ENCODE peak calls at places on chromosome 21, in seven cellular contexts. One of them, this sample, is unnamed.

GRCh38 chr21:25845729-25846256 is 111.0 kb downstream of the GABPA start:
- DNase-seq in K562: no peak
- DNase-seq in SK-N-SH: no peak
- DNase-seq in H1: no peak
- DNase-seq in HCT116: no peak
- DNase-seq in GM12878: no peak
- DNase-seq in HepG2: no peak
- DNase-seq in this sample: no peak

GRCh38 chr21:33937931-33938339 is 22.3 kb upstream of the ATP5PO start:
- DNase-seq in K562: no peak
- DNase-seq in SK-N-SH: no peak
- DNase-seq in H1: peak; percentile 33
- DNase-seq in HCT116: no peak
- DNase-seq in GM12878: no peak
- DNase-seq in HepG2: no peak
- DNase-seq in this sample: no peak

GRCh38 chr21:20996421-20997307 is 1.5 kb upstream of the NCAM2 start:
- DNase-seq in K562: no peak
- DNase-seq in SK-N-SH: no peak
- DNase-seq in H1: no peak
- DNase-seq in HCT116: no peak
- DNase-seq in GM12878: no peak
- DNase-seq in HepG2: no peak
- DNase-seq in this sample: no peak

GRCh38 chr21:14879458-14879857 is 185.3 kb downstream of the NRIP1 start:
- DNase-seq in K562: no peak
- DNase-seq in SK-N-SH: no peak
- DNase-seq in H1: no peak
- DNase-seq in HCT116: no peak
- DNase-seq in GM12878: no peak
- DNase-seq in HepG2: peak; percentile 43
- DNase-seq in this sample: no peak

GRCh38 chr21:31156169-31156568 is 117.9 kb upstream of the KRTAP19-8 start:
- DNase-seq in K562: no peak
- DNase-seq in SK-N-SH: no peak
- DNase-seq in H1: no peak
- DNase-seq in HCT116: no peak
- DNase-seq in GM12878: no peak
- DNase-seq in HepG2: no peak
- DNase-seq in this sample: no peak

GRCh38 chr21:31777857-31778256 is 45.9 kb upstream of the SCAF4 start:
- DNase-seq in K562: no peak
- DNase-seq in SK-N-SH: no peak
- DNase-seq in H1: no peak
- DNase-seq in HCT116: no peak
- DNase-seq in GM12878: no peak
- DNase-seq in HepG2: no peak
- DNase-seq in this sample: no peak

GRCh38 chr21:25329227-25329626 is 278.1 kb downstream of the MRPL39 start:
- DNase-seq in K562: no peak
- DNase-seq in SK-N-SH: no peak
- DNase-seq in H1: no peak
- DNase-seq in HCT116: no peak
- DNase-seq in GM12878: no peak
- DNase-seq in HepG2: no peak
- DNase-seq in this sample: no peak

GRCh38 chr21:38159355-38159754 is 97.4 kb upstream of the KCNJ15 start:
- DNase-seq in K562: peak; percentile 88
- DNase-seq in SK-N-SH: peak; percentile 57
- DNase-seq in H1: peak; percentile 72
- DNase-seq in HCT116: peak; percentile 28
- DNase-seq in GM12878: peak; percentile 19
- DNase-seq in HepG2: peak; percentile 53
- DNase-seq in this sample: no peak

GRCh38 chr21:34865922-34866271 is 183.2 kb downstream of the RUNX1 start:
- DNase-seq in K562: no peak
- DNase-seq in SK-N-SH: no peak
- DNase-seq in H1: peak; percentile 49
- DNase-seq in HCT116: no peak
- DNase-seq in GM12878: peak; percentile 74
- DNase-seq in HepG2: peak; percentile 16
- DNase-seq in this sample: no peak

GRCh38 chr21:34357889-34358288 is 5.9 kb upstream of the KCNE2 start:
- DNase-seq in K562: no peak
- DNase-seq in SK-N-SH: no peak
- DNase-seq in H1: no peak
- DNase-seq in HCT116: no peak
- DNase-seq in GM12878: no peak
- DNase-seq in HepG2: no peak
- DNase-seq in this sample: no peak

GRCh38 chr21:9763807-9764206 is 757.6 kb upstream of the TPTE start:
- DNase-seq in K562: no peak
- DNase-seq in SK-N-SH: no peak
- DNase-seq in H1: no peak
- DNase-seq in HCT116: no peak
- DNase-seq in GM12878: no peak
- DNase-seq in HepG2: no peak
- DNase-seq in this sample: no peak

GRCh38 chr21:31802331-31802730 is 70.4 kb upstream of the SCAF4 start:
- DNase-seq in K562: no peak
- DNase-seq in SK-N-SH: no peak
- DNase-seq in H1: no peak
- DNase-seq in HCT116: no peak
- DNase-seq in GM12878: no peak
- DNase-seq in HepG2: no peak
- DNase-seq in this sample: no peak

GRCh38 chr21:31618696-31619430 is 40.6 kb upstream of the SOD1 start:
- DNase-seq in K562: no peak
- DNase-seq in SK-N-SH: no peak
- DNase-seq in H1: no peak
- DNase-seq in HCT116: no peak
- DNase-seq in GM12878: no peak
- DNase-seq in HepG2: no peak
- DNase-seq in this sample: no peak

GRCh38 chr21:25813917-25814316 is 79.1 kb downstream of the GABPA start:
- DNase-seq in K562: no peak
- DNase-seq in SK-N-SH: no peak
- DNase-seq in H1: no peak
- DNase-seq in HCT116: no peak
- DNase-seq in GM12878: no peak
- DNase-seq in HepG2: no peak
- DNase-seq in this sample: no peak

GRCh38 chr21:24895885-24896734 is 711.2 kb downstream of the MRPL39 start:
- DNase-seq in K562: no peak
- DNase-seq in SK-N-SH: peak; percentile 1
- DNase-seq in H1: peak; percentile 48
- DNase-seq in HCT116: no peak
- DNase-seq in GM12878: peak; percentile 49
- DNase-seq in HepG2: no peak
- DNase-seq in this sample: no peak

GRCh38 chr21:33109574-33110339 is 39.8 kb downstream of the OLIG1 start:
- DNase-seq in K562: no peak
- DNase-seq in SK-N-SH: no peak
- DNase-seq in H1: peak; percentile 75
- DNase-seq in HCT116: no peak
- DNase-seq in GM12878: no peak
- DNase-seq in HepG2: no peak
- DNase-seq in this sample: no peak

GRCh38 chr21:29264721-29265120 is 34.0 kb upstream of the BACH1 start:
- DNase-seq in K562: no peak
- DNase-seq in SK-N-SH: no peak
- DNase-seq in H1: no peak
- DNase-seq in HCT116: no peak
- DNase-seq in GM12878: no peak
- DNase-seq in HepG2: no peak
- DNase-seq in this sample: no peak

GRCh38 chr21:23887709-23888303 is 1719.5 kb downstream of the MRPL39 start:
- DNase-seq in K562: no peak
- DNase-seq in SK-N-SH: no peak
- DNase-seq in H1: no peak
- DNase-seq in HCT116: no peak
- DNase-seq in GM12878: no peak
- DNase-seq in HepG2: no peak
- DNase-seq in this sample: no peak

GRCh38 chr21:27813750-27814149 is 846.9 kb upstream of the ADAMTS5 start:
- DNase-seq in K562: no peak
- DNase-seq in SK-N-SH: no peak
- DNase-seq in H1: no peak
- DNase-seq in HCT116: no peak
- DNase-seq in GM12878: no peak
- DNase-seq in HepG2: no peak
- DNase-seq in this sample: no peak

GRCh38 chr21:27464643-27465042 is 497.8 kb upstream of the ADAMTS5 start:
- DNase-seq in K562: no peak
- DNase-seq in SK-N-SH: no peak
- DNase-seq in H1: no peak
- DNase-seq in HCT116: no peak
- DNase-seq in GM12878: no peak
- DNase-seq in HepG2: no peak
- DNase-seq in this sample: no peak

GRCh38 chr21:24941316-24942185 is 665.7 kb downstream of the MRPL39 start:
- DNase-seq in K562: no peak
- DNase-seq in SK-N-SH: peak; percentile 1
- DNase-seq in H1: no peak
- DNase-seq in HCT116: no peak
- DNase-seq in GM12878: no peak
- DNase-seq in HepG2: no peak
- DNase-seq in this sample: peak; percentile 50

GRCh38 chr21:34644815-34645214 is 24.0 kb upstream of the CLIC6 start:
- DNase-seq in K562: no peak
- DNase-seq in SK-N-SH: no peak
- DNase-seq in H1: no peak
- DNase-seq in HCT116: no peak
- DNase-seq in GM12878: no peak
- DNase-seq in HepG2: no peak
- DNase-seq in this sample: no peak

GRCh38 chr21:41240040-41240439 is 72.1 kb downstream of the BACE2 start:
- DNase-seq in K562: no peak
- DNase-seq in SK-N-SH: no peak
- DNase-seq in H1: no peak
- DNase-seq in HCT116: no peak
- DNase-seq in GM12878: no peak
- DNase-seq in HepG2: no peak
- DNase-seq in this sample: no peak

GRCh38 chr21:34344584-34344983 is 19.2 kb upstream of the KCNE2 start:
- DNase-seq in K562: no peak
- DNase-seq in SK-N-SH: no peak
- DNase-seq in H1: no peak
- DNase-seq in HCT116: no peak
- DNase-seq in GM12878: no peak
- DNase-seq in HepG2: no peak
- DNase-seq in this sample: no peak

GRCh38 chr21:26843912-26844257 is 1.3 kb downstream of the ADAMTS1 start:
- DNase-seq in K562: no peak
- DNase-seq in SK-N-SH: no peak
- DNase-seq in H1: no peak
- DNase-seq in HCT116: no peak
- DNase-seq in GM12878: no peak
- DNase-seq in HepG2: no peak
- DNase-seq in this sample: peak; percentile 12

GRCh38 chr21:15289246-15289645 is 224.4 kb upstream of the NRIP1 start:
- DNase-seq in K562: no peak
- DNase-seq in SK-N-SH: no peak
- DNase-seq in H1: no peak
- DNase-seq in HCT116: no peak
- DNase-seq in GM12878: no peak
- DNase-seq in HepG2: no peak
- DNase-seq in this sample: no peak

GRCh38 chr21:44065428-44065827 is 41.8 kb upstream of the PWP2 start:
- DNase-seq in K562: no peak
- DNase-seq in SK-N-SH: no peak
- DNase-seq in H1: no peak
- DNase-seq in HCT116: no peak
- DNase-seq in GM12878: no peak
- DNase-seq in HepG2: no peak
- DNase-seq in this sample: no peak
- TF ChIP-seq JUND in K562: no peak
- TF ChIP-seq JUND in SK-N-SH: no peak
- TF ChIP-seq JUND in H1: no peak
- TF ChIP-seq JUND in HCT116: no peak
- TF ChIP-seq JUND in GM12878: no peak
- TF ChIP-seq JUND in HepG2: no peak
- TF ChIP-seq JUND in this sample: no peak

GRCh38 chr21:45378258-45378966 is 26.6 kb upstream of the COL18A1 start:
- DNase-seq in K562: no peak
- DNase-seq in SK-N-SH: no peak
- DNase-seq in H1: peak; percentile 63
- DNase-seq in HCT116: no peak
- DNase-seq in GM12878: no peak
- DNase-seq in HepG2: no peak
- DNase-seq in this sample: peak; percentile 27
- TF ChIP-seq JUND in K562: no peak
- TF ChIP-seq JUND in SK-N-SH: no peak
- TF ChIP-seq JUND in H1: no peak
- TF ChIP-seq JUND in HCT116: no peak
- TF ChIP-seq JUND in GM12878: no peak
- TF ChIP-seq JUND in HepG2: no peak
- TF ChIP-seq JUND in this sample: no peak

DNA sequence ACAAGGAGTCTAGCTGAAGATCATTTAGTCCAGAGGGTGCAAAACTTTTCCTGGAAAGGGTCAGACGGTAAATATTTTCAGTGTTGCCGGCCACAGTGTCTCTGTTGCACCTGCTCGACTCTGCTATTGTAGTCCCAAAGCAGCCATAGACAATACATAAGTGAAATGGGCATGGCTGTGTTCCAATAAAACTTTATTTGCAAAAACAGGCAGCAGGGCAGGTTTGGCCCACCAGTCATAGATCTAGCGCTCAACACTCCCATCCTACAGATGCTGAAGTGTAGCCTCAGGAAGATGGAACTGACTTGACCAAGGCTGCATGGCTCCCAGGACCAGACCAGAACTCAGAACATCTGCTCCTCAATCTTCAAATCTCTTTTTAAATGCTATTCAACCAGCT is 46.2 kb upstream of the CLDN14 start:
- DNase-seq in K562: no peak
- DNase-seq in SK-N-SH: no peak
- DNase-seq in H1: no peak
- DNase-seq in HCT116: no peak
- DNase-seq in GM12878: no peak
- DNase-seq in HepG2: no peak
- DNase-seq in this sample: no peak
- TF ChIP-seq JUND in K562: no peak
- TF ChIP-seq JUND in SK-N-SH: no peak
- TF ChIP-seq JUND in H1: no peak
- TF ChIP-seq JUND in HCT116: no peak
- TF ChIP-seq JUND in GM12878: no peak
- TF ChIP-seq JUND in HepG2: no peak
- TF ChIP-seq JUND in this sample: no peak

DNA sequence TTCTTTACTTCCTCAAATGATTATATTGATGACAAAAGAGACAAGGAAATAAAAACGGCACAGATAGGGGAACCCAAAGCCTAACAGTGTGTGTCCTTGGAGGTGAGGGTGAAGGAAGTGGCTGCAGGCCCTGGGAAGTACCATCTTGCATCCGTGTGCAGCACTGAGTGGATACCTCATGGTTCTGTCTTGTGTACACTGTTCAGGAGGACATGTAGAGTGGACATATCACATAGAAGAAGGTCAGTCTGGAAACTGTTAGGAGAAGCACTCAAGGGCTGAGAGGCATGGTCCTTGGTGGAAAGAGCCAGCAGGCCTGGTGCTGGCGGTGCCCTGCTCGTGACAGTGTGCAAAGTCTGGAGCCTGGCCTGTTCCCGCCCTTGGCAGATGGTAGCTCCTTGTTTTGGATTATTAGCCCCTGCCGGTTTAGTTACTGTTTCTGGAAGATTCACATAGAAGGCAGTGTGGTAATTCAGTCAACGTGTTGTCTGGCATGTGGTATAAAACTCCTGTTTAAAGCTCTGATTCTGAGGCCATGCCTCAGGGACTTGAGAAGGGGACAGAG is 6.7 kb downstream of the PKNOX1 start:
- DNase-seq in K562: no peak
- DNase-seq in SK-N-SH: no peak
- DNase-seq in H1: no peak
- DNase-seq in HCT116: no peak
- DNase-seq in GM12878: no peak
- DNase-seq in HepG2: no peak
- DNase-seq in this sample: no peak
- TF ChIP-seq JUND in K562: no peak
- TF ChIP-seq JUND in SK-N-SH: no peak
- TF ChIP-seq JUND in H1: no peak
- TF ChIP-seq JUND in HCT116: no peak
- TF ChIP-seq JUND in GM12878: no peak
- TF ChIP-seq JUND in HepG2: no peak
- TF ChIP-seq JUND in this sample: no peak

This sample was measured in T47D.